ENCODE peak calls at places on chromosomes 16 and 17, in five cellular contexts. H is HepG2, I is IMR-90, O is A549, F is GM12878. L is an unnamed sample.

GRCh38 chr16:71954699-71955195 is 45.5 kb downstream of the PKD1L3 start:
- DNase-seq in H (no peak), I (no peak), O (no peak), F (no peak), L (no peak)

GRCh38 chr16:53756329-53756996 is 52.5 kb downstream of the FTO start:
- DNase-seq in H (peak), I (peak), O (no peak), F (no peak), L (no peak)

GRCh38 chr17:17567631-17568030 is 23.9 kb downstream of the PEMT start:
- DNase-seq in H (no peak), I (peak), O (no peak), F (no peak), L (peak)

GRCh38 chr17:43094129-43094834 is 30.9 kb downstream of the BRCA1 start:
- DNase-seq in H (no peak), I (peak), O (no peak), F (no peak), L (no peak)

GRCh38 chr17:48542114-48542955 is 2.6 kb downstream of the HOXB2 start:
- DNase-seq in H (no peak), I (peak), O (no peak), F (no peak), L (no peak)

GRCh38 chr16:78045865-78046581 is 23.7 kb downstream of the CLEC3A start:
- DNase-seq in H (peak), I (peak), O (peak), F (no peak), L (peak)

GRCh38 chr17:21072623-21073278 is 29.9 kb upstream of the USP22 start:
- DNase-seq in H (no peak), I (no peak), O (no peak), F (no peak), L (no peak)

GRCh38 chr17:41802961-41803682 is 8.6 kb downstream of the P3H4 start:
- DNase-seq in H (no peak), I (no peak), O (no peak), F (no peak), L (no peak)

GRCh38 chr17:45043268-45043681 is 8.2 kb downstream of the DCAKD start:
- DNase-seq in H (no peak), I (no peak), O (no peak), F (no peak), L (peak)

GRCh38 chr17:47257651-47258339 is 4.2 kb downstream of the ITGB3 start:
- DNase-seq in H (no peak), I (peak), O (no peak), F (no peak), L (no peak)

GRCh38 chr16:27776556-27776955 is 226.6 kb downstream of the KATNIP start:
- DNase-seq in H (no peak), I (no peak), O (no peak), F (no peak), L (no peak)

GRCh38 chr17:1871743-1872142 is 41.9 kb downstream of the RPA1 start:
- DNase-seq in H (no peak), I (no peak), O (no peak), F (no peak), L (no peak)

GRCh38 chr17:50148226-50149098 is 2.0 kb downstream of the PPP1R9B start:
- DNase-seq in H (peak), I (peak), O (peak), F (peak), L (peak)

GRCh38 chr17:8695241-8695640 is 49.4 kb downstream of the CCDC42 start:
- DNase-seq in H (no peak), I (no peak), O (no peak), F (no peak), L (no peak)

GRCh38 chr17:73067075-73067474 is 25.4 kb downstream of the SLC39A11 start:
- DNase-seq in H (no peak), I (peak), O (no peak), F (no peak), L (no peak)

GRCh38 chr16:83799336-83799735 is 8.4 kb upstream of the HSBP1 start:
- DNase-seq in H (no peak), I (no peak), O (no peak), F (no peak), L (no peak)

GRCh38 chr16:525520-526180 is 1.9 kb upstream of the CAPN15 start:
- DNase-seq in H (no peak), I (peak), O (peak), F (peak), L (no peak)

GRCh38 chr17:59331929-59332889 is 754 bp downstream of the YPEL2 start:
- DNase-seq in H (no peak), I (no peak), O (no peak), F (no peak), L (peak)

GRCh38 chr17:4642286-4642685 is 808 bp upstream of the ALOX15 start:
- DNase-seq in H (no peak), I (no peak), O (peak), F (no peak), L (no peak)

GRCh38 chr16:85458952-85459351 is 154.2 kb upstream of the GSE1 start:
- DNase-seq in H (no peak), I (no peak), O (no peak), F (no peak), L (peak)

GRCh38 chr17:74165811-74166365 is 37.6 kb upstream of the RPL38 start:
- DNase-seq in H (no peak), I (no peak), O (no peak), F (no peak), L (no peak)

GRCh38 chr16:75087040-75087979 is 29.3 kb downstream of the LDHD start:
- DNase-seq in H (peak), I (peak), O (no peak), F (no peak), L (peak)

GRCh38 chr16:22372882-22373661 is 1.3 kb downstream of the CDR2 start:
- DNase-seq in H (no peak), I (no peak), O (no peak), F (no peak), L (no peak)

GRCh38 chr17:66098040-66098439 is 93.9 kb downstream of the CEP112 start:
- DNase-seq in H (no peak), I (peak), O (no peak), F (no peak), L (no peak)

GRCh38 chr17:5971969-5972368 is 98.2 kb upstream of the WSCD1 start:
- DNase-seq in H (peak), I (no peak), O (no peak), F (no peak), L (no peak)

GRCh38 chr17:30226878-30227277 is 8.6 kb downstream of the SLC6A4 start:
- DNase-seq in H (peak), I (no peak), O (no peak), F (no peak), L (no peak)

GRCh38 chr17:30228011-30228410 is 7.5 kb downstream of the SLC6A4 start:
- DNase-seq in H (no peak), I (no peak), O (no peak), F (no peak), L (no peak)

GRCh38 chr17:30225112-30225511 is 10.4 kb downstream of the SLC6A4 start:
- DNase-seq in H (peak), I (no peak), O (no peak), F (no peak), L (no peak)

GRCh38 chr17:30224419-30224960 is 11.0 kb downstream of the SLC6A4 start:
- DNase-seq in H (no peak), I (no peak), O (no peak), F (no peak), L (no peak)

GRCh38 chr17:30225919-30226553 is 9.5 kb downstream of the SLC6A4 start:
- DNase-seq in H (peak), I (no peak), O (no peak), F (no peak), L (no peak)
- TF ChIP-seq SMC3 in H (no peak), I (no peak), O (no peak), F (no peak), L (no peak)

GRCh38 chr16:81279375-81279774 is 35.4 kb upstream of the GAN start:
- DNase-seq in H (no peak), I (peak), O (no peak), F (no peak), L (no peak)
- TF ChIP-seq SMC3 in H (no peak), I (no peak), O (no peak), F (no peak), L (no peak)

DNA sequence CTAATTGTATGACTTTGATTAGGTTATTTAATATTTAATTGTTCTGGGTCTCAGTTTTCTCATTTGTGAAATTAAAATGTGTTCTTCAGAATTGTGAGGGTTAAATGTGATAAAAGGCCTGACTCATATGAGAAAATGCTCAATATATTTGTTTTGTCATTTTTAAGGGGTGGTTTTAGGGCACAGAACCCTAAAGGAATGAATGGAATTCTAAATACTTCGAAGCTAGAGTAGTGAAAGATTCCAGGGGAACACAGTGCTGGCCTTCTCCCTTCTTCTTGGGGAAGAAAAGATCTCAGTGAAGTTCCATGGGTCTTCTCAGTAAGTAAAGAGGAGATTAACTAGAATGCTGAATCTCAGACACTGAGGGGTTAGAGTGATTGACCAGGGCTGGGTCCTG is 3.9 kb upstream of the SMPD3 start:
- DNase-seq in H (no peak), I (no peak), O (no peak), F (no peak), L (no peak)
- TF ChIP-seq SMC3 in H (no peak), I (no peak), O (no peak), F (no peak), L (no peak)

GRCh38 chr17:81487487-81488275 is 24.9 kb downstream of the ACTG1 start:
- DNase-seq in H (peak), I (peak), O (peak), F (no peak), L (peak)
- TF ChIP-seq SMC3 in H (no peak), I (no peak), O (no peak), F (no peak), L (no peak)

GRCh38 chr16:88588148-88588547 is 17.9 kb downstream of the ZC3H18 start:
- DNase-seq in H (no peak), I (no peak), O (no peak), F (no peak), L (no peak)

GRCh38 chr16:88589441-88589840 is 19.2 kb downstream of the ZC3H18 start:
- DNase-seq in H (no peak), I (no peak), O (no peak), F (no peak), L (no peak)

GRCh38 chr16:88585269-88585668 is 15.1 kb downstream of the ZC3H18 start:
- DNase-seq in H (no peak), I (no peak), O (no peak), F (no peak), L (no peak)

GRCh38 chr16:88591577-88592021 is 21.4 kb downstream of the ZC3H18 start:
- DNase-seq in H (no peak), I (peak), O (no peak), F (peak), L (no peak)

DNA sequence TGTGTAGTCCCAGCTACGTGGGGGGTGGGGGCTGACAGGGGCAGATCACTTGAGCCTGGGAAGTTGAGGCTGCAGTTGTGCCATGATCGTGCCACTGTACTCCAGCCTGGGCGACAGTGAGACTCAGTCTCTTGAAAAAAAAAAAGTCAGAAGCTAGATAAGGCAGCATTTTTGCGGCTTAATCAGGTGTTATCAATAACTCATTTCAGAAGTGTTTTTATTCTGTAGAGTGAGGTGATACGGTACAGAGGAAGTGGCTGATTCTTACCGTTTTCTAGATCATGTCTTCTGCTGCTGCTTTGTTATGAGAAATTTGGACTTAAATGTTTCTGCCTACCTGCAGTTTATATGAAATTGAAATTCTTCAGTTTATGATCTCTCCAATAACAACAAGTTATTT is 18.6 kb downstream of the ZC3H18 start:
- DNase-seq in H (no peak), I (no peak), O (no peak), F (no peak), L (no peak)
- TF ChIP-seq SMC3 in H (no peak), I (no peak), O (no peak), F (no peak), L (no peak)

DNA sequence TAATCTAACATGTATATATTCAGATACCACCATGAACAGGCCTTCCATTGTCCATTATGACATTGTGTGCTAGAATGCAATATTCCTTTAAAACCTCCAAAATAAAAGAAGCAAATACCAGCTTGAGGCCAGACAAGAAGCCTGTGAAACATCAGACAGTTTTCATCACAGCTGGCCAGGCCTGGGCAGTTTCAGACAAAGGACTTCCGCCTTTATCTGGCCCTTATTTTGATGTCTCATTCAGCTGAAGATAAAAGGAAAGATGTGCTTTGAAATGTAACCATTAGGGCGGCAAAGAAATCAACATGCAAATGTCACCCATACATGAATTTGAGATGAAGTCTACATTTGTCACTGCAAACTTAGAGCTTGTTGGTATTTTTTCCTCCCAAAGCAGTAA is 737.5 kb downstream of the KCNJ2 start:
- DNase-seq in H (no peak), I (peak), O (no peak), F (no peak), L (peak)
- TF ChIP-seq SMC3 in H (no peak), I (no peak), O (no peak), F (no peak), L (no peak)

GRCh38 chr17:802481-802880 is 20.3 kb downstream of the MRM3 start:
- DNase-seq in H (no peak), I (no peak), O (no peak), F (no peak), L (no peak)
- TF ChIP-seq SMC3 in H (no peak), I (no peak), O (no peak), F (no peak), L (no peak)

L was measured in SK-N-SH.